ENCODE peak calls at places on chromosomes 12 and 14, in five cellular contexts. T is HCT116, D is MM.1S, V is neural progenitor cell, P is SK-N-SH. N is an unnamed sample.

GRCh38 chr12:109736552-109737108 is 23.0 kb downstream of the FAM222A start:
- DNase-seq in T (no peak), D (no peak), V (peak), P (peak), N (no peak)

GRCh38 chr14:103123128-103123633 is at the start of gene TNFAIP2:
- DNase-seq in T (no peak), D (no peak), V (peak), P (no peak), N (no peak)

GRCh38 chr14:103091041-103091882 is 3.3 kb upstream of the EXOC3L4 start:
- DNase-seq in T (no peak), D (peak), V (peak), P (peak), N (peak)

GRCh38 chr12:20044836-20045235 is 323.5 kb upstream of the PDE3A start:
- DNase-seq in T (no peak), D (no peak), V (no peak), P (peak), N (peak)

GRCh38 chr14:24674204-24674970 is 40.4 kb upstream of the GZMB start:
- DNase-seq in T (no peak), D (peak), V (no peak), P (no peak), N (no peak)

GRCh38 chr14:80974338-80975078 is 19.1 kb downstream of the TSHR start:
- DNase-seq in T (no peak), D (no peak), V (no peak), P (no peak), N (no peak)

GRCh38 chr12:119624971-119625370 is 31.4 kb downstream of the TMEM233 start:
- DNase-seq in T (no peak), D (no peak), V (no peak), P (peak), N (no peak)

GRCh38 chr12:53643232-53643992 is 17.2 kb upstream of the ATF7 start:
- DNase-seq in T (no peak), D (no peak), V (no peak), P (no peak), N (no peak)

GRCh38 chr14:77903233-77903632 is 103.3 kb downstream of the ADCK1 start:
- DNase-seq in T (no peak), D (no peak), V (no peak), P (no peak), N (no peak)

GRCh38 chr12:71426648-71427047 is 12.9 kb upstream of the LGR5 start:
- DNase-seq in T (no peak), D (no peak), V (no peak), P (no peak), N (peak)

GRCh38 chr12:96308881-96309280 is 91.4 kb downstream of the CDK17 start:
- DNase-seq in T (no peak), D (no peak), V (no peak), P (no peak), N (no peak)

GRCh38 chr12:126966498-126966897 is 1300.5 kb upstream of the TMEM132C start:
- DNase-seq in T (no peak), D (no peak), V (no peak), P (no peak), N (no peak)

GRCh38 chr14:65101631-65102440 is 481 bp downstream of the MAX start:
- DNase-seq in T (no peak), D (no peak), V (peak), P (peak), N (no peak)

GRCh38 chr12:95848575-95849388 is 10.0 kb upstream of the SNRPF start:
- DNase-seq in T (no peak), D (peak), V (peak), P (peak), N (peak)

GRCh38 chr12:57127710-57128518 is at the start of gene LRP1:
- DNase-seq in T (peak), D (peak), V (peak), P (peak), N (peak)

GRCh38 chr12:98719515-98720504 is 74.7 kb downstream of the APAF1 start:
- DNase-seq in T (no peak), D (no peak), V (no peak), P (no peak), N (no peak)

GRCh38 chr12:105382771-105383632 is 52.5 kb downstream of the C12orf75 start:
- DNase-seq in T (peak), D (peak), V (peak), P (peak), N (peak)

GRCh38 chr14:95123895-95124579 is 33.3 kb downstream of the DICER1 start:
- DNase-seq in T (no peak), D (no peak), V (no peak), P (no peak), N (no peak)

GRCh38 chr12:42495244-42495643 is 94.3 kb downstream of the PRICKLE1 start:
- DNase-seq in T (no peak), D (no peak), V (no peak), P (no peak), N (no peak)

GRCh38 chr12:57657744-57658143 is 24.7 kb upstream of the B4GALNT1 start:
- DNase-seq in T (no peak), D (no peak), V (no peak), P (no peak), N (no peak)

GRCh38 chr14:103096387-103096786 is 1.9 kb downstream of the EXOC3L4 start:
- DNase-seq in T (no peak), D (no peak), V (no peak), P (no peak), N (no peak)

GRCh38 chr12:132561784-132562156 is 48.6 kb downstream of the LRCOL1 start:
- DNase-seq in T (no peak), D (no peak), V (peak), P (peak), N (peak)

GRCh38 chr14:48504921-48505320 is 829.5 kb upstream of the MDGA2 start:
- DNase-seq in T (no peak), D (no peak), V (peak), P (no peak), N (no peak)

GRCh38 chr12:65902504-65902903 is 78.2 kb downstream of the HMGA2 start:
- DNase-seq in T (no peak), D (no peak), V (no peak), P (no peak), N (no peak)

GRCh38 chr12:109613611-109614455 is 40.2 kb downstream of the MVK start:
- DNase-seq in T (no peak), D (no peak), V (peak), P (no peak), N (no peak)

GRCh38 chr12:58804749-58805148 is 115.6 kb downstream of the LRIG3 start:
- DNase-seq in T (peak), D (peak), V (peak), P (peak), N (peak)

GRCh38 chr12:54840293-54840692 is 14.0 kb upstream of the MUCL1 start:
- DNase-seq in T (no peak), D (no peak), V (no peak), P (no peak), N (no peak)

GRCh38 chr12:116590561-116590960 is 31.4 kb downstream of the MAP1LC3B2 start:
- DNase-seq in T (no peak), D (no peak), V (no peak), P (no peak), N (peak)

GRCh38 chr12:91274886-91275285 is 92.3 kb upstream of the DCN start:
- DNase-seq in T (no peak), D (no peak), V (peak), P (no peak), N (no peak)

GRCh38 chr12:53118771-53119300 is 15.6 kb downstream of the SOAT2 start:
- DNase-seq in T (no peak), D (no peak), V (no peak), P (no peak), N (no peak)

GRCh38 chr12:103326190-103326589 is 169.6 kb downstream of the C12orf42 start:
- DNase-seq in T (peak), D (peak), V (peak), P (peak), N (peak)

GRCh38 chr12:52975820-52976573 is 27.1 kb downstream of the KRT18 start:
- DNase-seq in T (peak), D (no peak), V (peak), P (no peak), N (peak)

GRCh38 chr12:95633049-95633545 is 81.8 kb upstream of the USP44 start:
- DNase-seq in T (peak), D (no peak), V (no peak), P (no peak), N (peak)

GRCh38 chr14:48430805-48431204 is 755.4 kb upstream of the MDGA2 start:
- DNase-seq in T (no peak), D (no peak), V (no peak), P (no peak), N (no peak)

GRCh38 chr14:55964081-55964480 is 154.1 kb upstream of the PELI2 start:
- DNase-seq in T (no peak), D (no peak), V (no peak), P (no peak), N (no peak)

GRCh38 chr14:31207287-31207745 is 277 bp downstream of the HECTD1 start:
- DNase-seq in T (no peak), D (no peak), V (no peak), P (no peak), N (no peak)

GRCh38 chr14:52352546-52352945 is 38.4 kb downstream of the PTGER2 start:
- DNase-seq in T (no peak), D (no peak), V (no peak), P (no peak), N (no peak)

GRCh38 chr14:52792097-52792415 is 649 bp upstream of the GNPNAT1 start:
- DNase-seq in T (no peak), D (no peak), V (peak), P (no peak), N (no peak)

DNA sequence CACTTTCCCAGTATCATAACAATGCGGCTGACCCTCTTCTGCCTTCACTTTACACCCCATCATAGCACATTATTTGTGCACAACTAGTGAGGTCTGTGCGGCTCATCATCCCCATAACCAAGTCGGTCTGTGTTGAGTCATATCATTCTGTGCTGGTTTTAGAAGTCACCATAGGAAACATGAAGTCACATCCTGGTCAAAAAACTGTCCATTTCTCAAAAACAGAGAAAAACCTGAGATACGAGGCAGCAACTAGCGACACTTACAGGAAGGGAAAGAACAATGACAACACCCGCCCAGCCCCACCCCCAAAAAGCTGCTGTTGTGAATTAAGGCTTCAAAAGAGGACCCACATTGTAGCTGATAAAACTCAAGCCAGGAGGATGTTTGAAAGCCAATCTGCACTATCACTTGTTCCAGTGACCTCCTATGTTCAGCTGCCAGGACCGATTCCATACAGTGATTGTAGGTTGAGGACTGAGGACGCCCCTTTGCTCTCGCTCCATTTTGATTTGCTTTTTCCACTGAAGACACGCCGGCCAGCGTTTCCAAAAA is 87.7 kb downstream of the DUSP16 start:
- DNase-seq in T (no peak), D (no peak), V (no peak), P (no peak), N (no peak)
- TF ChIP-seq EZH2phosphoT487 in T (no peak), D (no peak), V (no peak), P (no peak), N (no peak)

GRCh38 chr12:128318946-128319345 is 52.0 kb downstream of the TMEM132C start:
- DNase-seq in T (no peak), D (no peak), V (no peak), P (no peak), N (no peak)
- H3K9ac ChIP-seq in T (no peak), D (no peak), V (no peak), P (no peak), N (no peak)

GRCh38 chr12:108495054-108495453 is 20.0 kb upstream of the FICD start:
- DNase-seq in T (peak), D (peak), V (peak), P (peak), N (peak)
- TF ChIP-seq CTCF in T (peak), D (peak), V (peak), P (peak), N (peak)

DNA sequence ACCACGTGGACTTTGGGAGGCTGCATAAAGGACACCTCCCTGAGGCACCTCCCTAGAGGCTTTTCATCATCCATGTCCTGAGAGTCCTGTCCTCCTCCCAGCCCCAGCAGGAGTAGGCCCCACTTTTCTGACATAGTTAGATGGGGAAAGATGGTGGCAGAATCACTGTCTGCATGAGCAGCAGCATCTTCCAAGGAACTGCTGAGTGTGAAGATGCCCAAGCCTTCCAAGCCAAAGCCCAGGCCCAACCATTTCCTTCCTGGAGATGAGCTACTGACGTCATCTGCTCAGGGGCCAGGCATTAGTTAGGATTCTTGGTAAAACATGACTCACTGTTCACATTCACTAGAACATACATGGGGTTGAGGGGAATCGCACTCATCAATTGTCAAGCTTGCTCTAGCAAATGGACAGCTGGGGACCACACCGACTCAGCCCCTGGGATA is 37.3 kb downstream of the VDR start:
- DNase-seq in T (no peak), D (no peak), V (no peak), P (no peak), N (peak)
- TF ChIP-seq EZH2phosphoT487 in T (no peak), D (no peak), V (no peak), P (no peak), N (no peak)

N was measured in PC-3.